ENCODE peak calls at places on chromosomes 7 and 10, in seven cellular contexts. One of them, this sample, is unnamed.

GRCh38 chr7:107076781-107077698 is 32.5 kb downstream of the PRKAR2B start:
- DNase-seq in OCI-LY7: no peak
- DNase-seq in spleen: no peak
- DNase-seq in cardiac muscle cell: no peak
- DNase-seq in CD4-positive, alpha-beta T cell: no peak
- DNase-seq in breast epithelium: no peak
- DNase-seq in A549: no peak
- DNase-seq in this sample: no peak

GRCh38 chr10:29304259-29305030 is 15.6 kb downstream of the LYZL1 start:
- DNase-seq in breast epithelium: no peak
- DNase-seq in cardiac muscle cell: peak; percentile 81
- DNase-seq in spleen: no peak
- DNase-seq in OCI-LY7: peak; percentile 50
- DNase-seq in A549: peak; percentile 73
- DNase-seq in CD4-positive, alpha-beta T cell: peak; percentile 4
- DNase-seq in this sample: no peak

GRCh38 chr10:58479016-58479415 is 33.7 kb upstream of the BICC1 start:
- DNase-seq in CD4-positive, alpha-beta T cell: no peak
- DNase-seq in breast epithelium: no peak
- DNase-seq in cardiac muscle cell: no peak
- DNase-seq in spleen: no peak
- DNase-seq in OCI-LY7: no peak
- DNase-seq in A549: no peak
- DNase-seq in this sample: no peak

GRCh38 chr7:149714081-149714909 is 59.1 kb downstream of the ZNF467 start:
- DNase-seq in cardiac muscle cell: peak; percentile 96
- DNase-seq in breast epithelium: peak; percentile 81
- DNase-seq in OCI-LY7: peak; percentile 93
- DNase-seq in CD4-positive, alpha-beta T cell: peak; percentile 92
- DNase-seq in A549: peak; percentile 83
- DNase-seq in spleen: peak; percentile 98
- DNase-seq in this sample: peak; percentile 86

GRCh38 chr7:150788474-150789269 is 11.5 kb downstream of the TMEM176B start:
- DNase-seq in spleen: no peak
- DNase-seq in breast epithelium: no peak
- DNase-seq in OCI-LY7: no peak
- DNase-seq in cardiac muscle cell: no peak
- DNase-seq in CD4-positive, alpha-beta T cell: no peak
- DNase-seq in A549: no peak
- DNase-seq in this sample: no peak

GRCh38 chr10:16497911-16498310 is 23.8 kb downstream of the C1QL3 start:
- DNase-seq in spleen: no peak
- DNase-seq in A549: no peak
- DNase-seq in cardiac muscle cell: no peak
- DNase-seq in CD4-positive, alpha-beta T cell: no peak
- DNase-seq in breast epithelium: no peak
- DNase-seq in OCI-LY7: no peak
- DNase-seq in this sample: no peak

GRCh38 chr7:79553811-79554555 is 100.5 kb upstream of the MAGI2 start:
- DNase-seq in cardiac muscle cell: no peak
- DNase-seq in spleen: no peak
- DNase-seq in CD4-positive, alpha-beta T cell: no peak
- DNase-seq in A549: peak; percentile 29
- DNase-seq in OCI-LY7: no peak
- DNase-seq in breast epithelium: no peak
- DNase-seq in this sample: no peak

GRCh38 chr7:32611700-32612099 is 116.4 kb downstream of the AVL9 start:
- DNase-seq in OCI-LY7: no peak
- DNase-seq in A549: no peak
- DNase-seq in cardiac muscle cell: no peak
- DNase-seq in breast epithelium: no peak
- DNase-seq in CD4-positive, alpha-beta T cell: no peak
- DNase-seq in spleen: no peak
- DNase-seq in this sample: no peak

GRCh38 chr10:5648494-5649457 is 17.6 kb downstream of the ASB13 start:
- DNase-seq in A549: peak; percentile 23
- DNase-seq in OCI-LY7: no peak
- DNase-seq in CD4-positive, alpha-beta T cell: no peak
- DNase-seq in spleen: peak; percentile 75
- DNase-seq in breast epithelium: no peak
- DNase-seq in cardiac muscle cell: no peak
- DNase-seq in this sample: no peak

GRCh38 chr10:101162677-101163076 is 31.6 kb downstream of the TLX1 start:
- DNase-seq in spleen: no peak
- DNase-seq in A549: no peak
- DNase-seq in OCI-LY7: no peak
- DNase-seq in breast epithelium: no peak
- DNase-seq in cardiac muscle cell: no peak
- DNase-seq in CD4-positive, alpha-beta T cell: no peak
- DNase-seq in this sample: no peak

GRCh38 chr7:98755138-98755898 is 114.5 kb downstream of the TMEM130 start:
- DNase-seq in CD4-positive, alpha-beta T cell: no peak
- DNase-seq in breast epithelium: no peak
- DNase-seq in OCI-LY7: no peak
- DNase-seq in cardiac muscle cell: no peak
- DNase-seq in spleen: no peak
- DNase-seq in A549: no peak
- DNase-seq in this sample: no peak
- TF ChIP-seq CTCF in CD4-positive, alpha-beta T cell: no peak
- TF ChIP-seq CTCF in breast epithelium: no peak
- TF ChIP-seq CTCF in OCI-LY7: no peak
- TF ChIP-seq CTCF in cardiac muscle cell: no peak
- TF ChIP-seq CTCF in spleen: no peak
- TF ChIP-seq CTCF in A549: peak; percentile 15
- TF ChIP-seq CTCF in this sample: no peak

GRCh38 chr10:122197823-122198222 is 73.3 kb upstream of the BTBD16 start:
- DNase-seq in A549: no peak
- DNase-seq in breast epithelium: no peak
- DNase-seq in cardiac muscle cell: no peak
- DNase-seq in OCI-LY7: no peak
- DNase-seq in CD4-positive, alpha-beta T cell: no peak
- DNase-seq in spleen: no peak
- DNase-seq in this sample: no peak
- H3K27ac ChIP-seq in A549: no peak overlapping the region
- H3K27ac ChIP-seq in breast epithelium: no peak overlapping the region
- H3K27ac ChIP-seq in cardiac muscle cell: peak overlapping the region; percentile 51
- H3K27ac ChIP-seq in OCI-LY7: no peak overlapping the region
- H3K27ac ChIP-seq in CD4-positive, alpha-beta T cell: no peak overlapping the region
- H3K27ac ChIP-seq in spleen: no peak overlapping the region
- H3K27ac ChIP-seq in this sample: no peak overlapping the region

DNA sequence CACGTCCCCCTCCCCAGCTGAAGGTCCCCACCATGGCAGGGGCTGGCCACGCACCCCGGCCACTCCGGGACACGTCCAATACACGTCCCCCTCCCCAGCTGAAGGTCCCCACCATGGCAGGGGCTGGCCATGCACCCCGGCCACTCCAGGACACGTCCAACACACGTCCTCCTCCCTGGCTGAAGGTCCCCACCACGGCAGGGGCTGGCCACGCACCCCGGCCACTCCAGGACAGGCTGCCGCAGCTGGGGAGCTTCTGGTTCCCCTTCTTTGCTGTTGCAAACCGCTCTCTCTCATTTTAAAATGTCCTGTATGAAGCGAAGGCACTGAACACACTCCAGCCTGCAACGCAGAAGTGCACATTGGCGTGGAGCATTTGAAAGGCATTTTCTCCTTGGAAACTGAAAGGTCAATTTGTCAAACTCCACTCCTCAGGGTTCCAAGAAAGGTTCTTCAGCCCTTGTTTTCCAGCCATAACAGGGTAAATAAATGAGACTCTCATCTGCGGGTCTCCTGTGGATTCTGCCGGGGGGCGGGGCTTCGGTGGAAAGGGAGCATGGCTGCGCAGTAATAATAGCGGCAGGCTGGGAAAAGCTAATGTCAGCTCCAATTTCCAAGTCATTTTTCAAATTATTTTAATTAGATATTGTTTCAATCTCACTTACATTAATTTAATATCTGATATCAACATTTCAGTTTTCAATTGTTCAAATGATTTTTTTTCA is 580.3 kb downstream of the DNAJB6 start:
- DNase-seq in A549: no peak
- DNase-seq in spleen: no peak
- DNase-seq in OCI-LY7: no peak
- DNase-seq in CD4-positive, alpha-beta T cell: no peak
- DNase-seq in breast epithelium: no peak
- DNase-seq in cardiac muscle cell: no peak
- DNase-seq in this sample: no peak
- H3K9me3 ChIP-seq in A549: peaks cover 15% of the 10 kb centered on the region
- H3K9me3 ChIP-seq in spleen: peaks cover 36% of the 10 kb centered on the region
- H3K9me3 ChIP-seq in OCI-LY7: peaks cover 7% of the 10 kb centered on the region
- H3K9me3 ChIP-seq in CD4-positive, alpha-beta T cell: peaks cover 4% of the 10 kb centered on the region
- H3K9me3 ChIP-seq in breast epithelium: peaks cover 4% of the 10 kb centered on the region
- H3K9me3 ChIP-seq in cardiac muscle cell: no peaks in the 10 kb centered on the region
- H3K9me3 ChIP-seq in this sample: no peaks in the 10 kb centered on the region

DNA sequence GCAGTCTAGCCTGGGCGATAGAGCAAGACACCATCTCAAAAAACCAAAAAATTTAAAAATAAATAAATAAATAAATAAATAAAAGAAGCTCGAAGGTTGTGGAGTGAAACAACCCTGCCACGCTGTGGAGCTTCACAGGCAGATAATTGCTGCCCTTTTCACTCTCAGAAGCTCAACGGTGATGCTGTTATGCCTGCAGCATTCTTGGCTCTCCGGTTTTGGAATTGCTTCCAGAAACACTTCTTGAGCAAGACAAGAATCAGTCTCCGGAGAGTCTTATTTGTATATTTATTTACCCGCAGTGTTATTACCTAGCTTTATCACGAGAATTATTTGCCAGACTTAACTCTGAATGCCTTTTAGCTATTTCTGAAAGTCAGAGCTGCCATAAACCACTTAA is 40.5 kb upstream of the UBE2H start:
- DNase-seq in breast epithelium: peak; percentile 60
- DNase-seq in OCI-LY7: no peak
- DNase-seq in A549: no peak
- DNase-seq in cardiac muscle cell: no peak
- DNase-seq in spleen: no peak
- DNase-seq in CD4-positive, alpha-beta T cell: no peak
- DNase-seq in this sample: no peak
- TF ChIP-seq CTCF in breast epithelium: no peak
- TF ChIP-seq CTCF in OCI-LY7: no peak
- TF ChIP-seq CTCF in A549: no peak
- TF ChIP-seq CTCF in cardiac muscle cell: no peak
- TF ChIP-seq CTCF in spleen: no peak
- TF ChIP-seq CTCF in CD4-positive, alpha-beta T cell: no peak
- TF ChIP-seq CTCF in this sample: no peak

DNA sequence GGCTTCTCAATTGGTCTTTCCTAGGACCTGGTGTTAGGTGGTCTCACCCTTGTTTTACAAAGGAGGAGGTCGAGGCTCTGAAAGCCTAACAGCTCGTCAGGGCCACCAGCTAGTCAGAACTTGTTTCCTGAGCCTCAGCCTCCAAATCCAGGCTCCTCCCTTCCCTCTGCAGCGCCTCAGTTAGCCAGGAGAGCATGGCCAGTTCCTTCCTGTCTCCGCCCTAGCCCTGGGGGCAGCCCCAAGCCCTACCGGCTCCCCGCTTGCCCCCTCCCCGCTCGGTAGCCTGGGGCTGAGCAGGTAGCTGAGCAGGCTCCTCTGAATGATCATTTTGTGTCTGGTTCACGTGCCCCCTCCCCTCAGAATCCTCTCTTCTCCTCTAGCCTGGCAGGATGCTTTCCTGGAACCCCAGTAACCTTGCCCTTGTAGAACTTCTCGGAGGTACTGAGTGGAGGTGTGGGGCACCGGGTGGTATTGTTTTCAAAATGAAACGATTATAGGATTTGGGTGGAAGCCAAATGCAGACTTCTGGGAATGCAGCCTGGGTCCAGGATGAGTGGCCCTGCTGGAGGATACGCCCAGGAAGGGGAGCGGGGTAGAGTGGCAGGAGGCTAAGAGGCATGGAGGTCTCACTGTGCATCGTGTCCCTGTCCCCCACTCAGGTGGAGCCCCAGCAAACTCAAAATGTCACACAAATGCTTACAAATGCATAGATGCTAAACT is 109.3 kb upstream of the PPIF start:
- DNase-seq in breast epithelium: no peak
- DNase-seq in OCI-LY7: no peak
- DNase-seq in spleen: no peak
- DNase-seq in A549: no peak
- DNase-seq in CD4-positive, alpha-beta T cell: no peak
- DNase-seq in cardiac muscle cell: no peak
- DNase-seq in this sample: no peak
- H3K27ac ChIP-seq in breast epithelium: peak overlapping the region; percentile 85
- H3K27ac ChIP-seq in OCI-LY7: no peak overlapping the region
- H3K27ac ChIP-seq in spleen: peak overlapping the region; percentile 13
- H3K27ac ChIP-seq in A549: no peak overlapping the region
- H3K27ac ChIP-seq in CD4-positive, alpha-beta T cell: no peak overlapping the region
- H3K27ac ChIP-seq in cardiac muscle cell: peak overlapping the region; percentile 85
- H3K27ac ChIP-seq in this sample: peak overlapping the region; percentile 69

DNA sequence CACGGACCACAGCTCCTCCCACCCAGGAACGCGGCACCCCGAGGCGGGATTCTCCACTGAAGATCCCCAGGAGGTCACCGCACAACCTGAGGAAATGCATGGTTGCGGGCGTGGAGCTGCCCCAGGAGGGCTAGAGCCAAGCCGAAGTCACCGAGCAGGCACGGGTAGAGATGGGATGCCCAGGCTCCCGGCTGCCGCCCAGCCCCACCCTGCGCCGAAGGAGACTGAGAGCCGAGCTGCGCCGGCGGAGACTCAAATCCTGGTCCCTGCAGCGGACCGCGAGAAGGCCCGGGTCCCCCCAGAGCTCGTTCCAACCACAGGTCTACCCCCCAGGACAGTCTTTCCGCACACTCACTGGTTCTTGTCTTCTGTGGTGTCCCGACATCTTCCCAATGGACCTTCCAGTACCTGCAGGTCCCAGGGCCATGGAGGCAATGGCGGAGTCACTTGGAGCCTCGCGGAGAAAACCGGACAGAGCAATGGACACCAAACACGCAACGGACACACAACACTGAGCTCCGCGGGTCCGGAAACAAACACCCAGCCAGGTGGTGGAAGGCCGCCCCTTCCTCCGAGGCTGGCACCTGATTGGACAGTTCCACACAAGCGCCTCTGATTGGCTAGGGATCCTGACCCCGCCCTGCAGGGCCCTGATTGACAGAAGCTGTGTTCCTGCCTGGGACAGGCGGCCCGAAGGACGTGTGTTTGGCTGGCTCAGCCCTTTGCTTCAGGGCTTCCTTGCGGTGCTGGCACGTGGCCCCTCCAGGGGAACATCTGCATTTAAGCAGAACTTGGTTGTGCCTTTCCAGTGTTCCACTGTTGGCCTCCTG is 331.9 kb upstream of the NUPR2 start:
- DNase-seq in CD4-positive, alpha-beta T cell: no peak
- DNase-seq in spleen: no peak
- DNase-seq in A549: no peak
- DNase-seq in OCI-LY7: no peak
- DNase-seq in cardiac muscle cell: no peak
- DNase-seq in breast epithelium: no peak
- DNase-seq in this sample: no peak
- H3K9me3 ChIP-seq in CD4-positive, alpha-beta T cell: peaks cover 60% of the 10 kb centered on the region
- H3K9me3 ChIP-seq in spleen: peaks cover 100% of the 10 kb centered on the region
- H3K9me3 ChIP-seq in A549: peaks cover 19% of the 10 kb centered on the region
- H3K9me3 ChIP-seq in OCI-LY7: peaks cover 7% of the 10 kb centered on the region
- H3K9me3 ChIP-seq in cardiac muscle cell: no peaks in the 10 kb centered on the region
- H3K9me3 ChIP-seq in breast epithelium: peaks cover 41% of the 10 kb centered on the region
- H3K9me3 ChIP-seq in this sample: peaks cover 4% of the 10 kb centered on the region

This sample was measured in RWPE2.